ENCODE peak calls at places on chromosome 3, in four cellular contexts. N is IMR-90, Y is uterus, V is stomach. L is an unnamed sample.

GRCh38 chr3:177102526-177102925 is 94.8 kb downstream of the TBL1XR1 start:
- DNase-seq in N (peak), V (no peak), Y (no peak), L (no peak)

GRCh38 chr3:181974198-181974597 is 262.5 kb downstream of the SOX2 start:
- DNase-seq in N (no peak), Y (no peak), V (no peak), L (no peak)

GRCh38 chr3:197793246-197793645 is 2.2 kb downstream of the LRCH3 start:
- DNase-seq in V (no peak), N (peak), Y (no peak), L (no peak)

GRCh38 chr3:80556728-80557127 is 788.9 kb upstream of the ROBO1 start:
- DNase-seq in N (no peak), Y (no peak), V (no peak), L (no peak)

GRCh38 chr3:38479431-38480092 is 16.6 kb upstream of the EXOG start:
- DNase-seq in N (peak), V (peak), Y (peak), L (no peak)

GRCh38 chr3:189119947-189120346 is 51.8 kb upstream of the TPRG1 start:
- DNase-seq in Y (no peak), V (no peak), N (no peak), L (no peak)

GRCh38 chr3:78969483-78969882 is 798.3 kb downstream of the ROBO1 start:
- DNase-seq in N (peak), Y (no peak), V (no peak), L (peak)

GRCh38 chr3:188946351-188946750 is 225.4 kb upstream of the TPRG1 start:
- DNase-seq in V (no peak), N (no peak), Y (no peak), L (no peak)

GRCh38 chr3:50154476-50154839 is 666 bp upstream of the SEMA3F start:
- DNase-seq in V (no peak), N (no peak), Y (no peak), L (no peak)
- TF ChIP-seq CTCF in V (no peak), N (peak), Y (peak), L (no peak)

GRCh38 chr3:97719156-97719821 is 45.3 kb upstream of the ARL6 start:
- DNase-seq in Y (peak), V (peak), N (peak), L (no peak)
- H3K4me3 ChIP-seq in Y (no peak), V (no peak), N (no peak), L (no peak)

GRCh38 chr3:187709155-187709554 is 6.8 kb upstream of the RTP2 start:
- DNase-seq in V (no peak), Y (no peak), N (no peak), L (no peak)
- TF ChIP-seq CTCF in V (no peak), Y (no peak), N (peak), L (peak)

GRCh38 chr3:148750296-148750695 is 52.6 kb downstream of the AGTR1 start:
- DNase-seq in Y (no peak), N (no peak), V (no peak), L (no peak)
- H3K4me3 ChIP-seq in Y (no peak), N (no peak), V (no peak), L (no peak)

DNA sequence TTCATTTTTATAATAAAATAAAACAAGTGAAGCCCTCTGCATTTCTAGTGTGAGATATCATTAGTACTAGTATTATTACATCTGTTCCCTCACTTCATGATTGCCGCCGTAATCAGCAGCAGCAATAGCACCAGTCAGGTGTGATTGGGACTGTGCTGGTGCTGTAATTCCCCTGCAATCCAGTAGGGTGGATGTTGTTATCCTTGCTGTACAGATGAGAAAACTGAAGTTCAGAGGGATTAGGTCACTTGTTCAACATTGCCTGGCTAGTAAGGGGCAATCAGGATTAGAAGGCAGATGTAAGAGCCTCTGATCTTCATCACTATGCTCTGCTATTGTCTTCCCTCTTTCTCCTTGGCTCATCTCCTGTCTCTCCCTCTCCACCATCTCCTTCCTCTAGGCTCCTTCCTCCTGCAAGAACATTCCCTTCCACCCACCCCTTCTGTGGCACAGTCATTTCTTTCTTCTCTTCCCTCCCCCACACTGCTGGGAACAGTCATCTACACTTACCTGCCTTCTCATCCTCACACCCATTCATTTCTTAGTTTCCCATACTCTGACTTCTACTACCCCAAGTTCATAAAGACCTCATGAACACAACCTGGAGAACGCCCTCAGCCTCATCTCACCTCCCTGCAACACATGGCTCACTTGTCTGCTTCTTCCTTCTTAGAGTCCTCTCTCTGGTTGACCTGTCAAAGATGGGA is 29.7 kb downstream of the CRYGS start:
- DNase-seq in N (no peak), Y (no peak), V (no peak), L (no peak)
- TF ChIP-seq CTCF in N (peak), Y (no peak), V (no peak), L (peak)

GRCh38 chr3:159818997-159819500 is 169.6 kb upstream of the IL12A start:
- DNase-seq in V (no peak), Y (no peak), N (no peak), L (no peak)
- H3K4me3 ChIP-seq in V (no peak), Y (no peak), N (no peak), L (no peak)

DNA sequence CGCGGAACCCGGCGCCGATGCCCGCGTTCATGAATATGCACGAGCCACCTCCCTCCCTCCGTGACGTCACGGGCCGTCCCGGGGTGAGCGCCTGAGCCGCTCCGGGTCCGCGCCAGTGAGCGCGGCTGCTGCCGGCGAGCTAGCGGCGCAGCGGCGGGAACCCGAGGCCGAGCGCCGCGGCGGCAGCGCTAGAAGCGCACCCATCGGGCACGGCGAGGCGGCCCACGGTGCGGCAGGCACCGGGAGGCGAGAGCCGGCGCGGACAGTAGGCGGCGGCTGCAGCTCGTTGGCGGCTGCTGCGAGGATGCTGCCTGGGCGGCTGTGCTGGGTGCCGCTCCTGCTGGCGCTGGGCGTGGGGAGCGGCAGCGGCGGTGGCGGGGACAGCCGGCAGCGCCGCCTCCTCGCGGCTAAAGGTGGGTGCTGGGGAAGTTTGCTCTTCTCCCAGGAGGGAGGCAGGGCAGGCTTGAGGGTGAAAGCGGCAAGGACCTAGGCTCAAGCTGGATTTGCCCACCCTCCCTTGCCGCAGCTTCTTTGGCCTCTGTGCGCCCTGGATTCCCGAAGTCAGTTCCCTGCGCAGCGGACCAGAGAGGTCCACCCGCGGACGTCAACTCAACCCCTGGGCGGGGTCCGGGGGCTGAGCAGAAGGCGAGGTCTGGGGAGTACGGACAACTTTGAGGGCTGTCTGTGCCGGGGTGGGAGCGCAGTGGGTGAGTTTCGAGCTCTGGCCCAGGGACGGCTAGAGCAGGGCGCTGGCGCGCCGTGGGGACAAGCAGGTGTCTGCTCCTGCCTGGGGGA is at the start of gene CLSTN2:
- DNase-seq in N (no peak), V (peak), Y (peak), L (no peak)
- TF ChIP-seq CTCF in N (no peak), V (no peak), Y (peak), L (no peak)

GRCh38 chr3:185161761-185162160 is 8.9 kb upstream of the C3orf70 start:
- DNase-seq in N (no peak), V (no peak), Y (no peak), L (no peak)
- H3K4me3 ChIP-seq in N (no peak), V (no peak), Y (no peak), L (no peak)

L was measured in AG09309.